ENCODE peak calls at places on chromosomes 12 and 14, in five cellular contexts. X is astrocyte, N is bronchial epithelial cell, L is upper lobe of right lung, T is BJ. P is an unnamed sample. For H3K36me3, the result is how much of the 10 kb centered on the place peaks cover.

GRCh38 chr12:107843351-107844311 is 69.1 kb downstream of the ASCL4 start:
- DNase-seq in N (no peak), T (no peak), X (peak), L (peak), P (no peak)

GRCh38 chr14:67987596-67987995 is 168.0 kb downstream of the RAD51B start:
- DNase-seq in N (peak), X (peak), T (peak), L (no peak), P (peak)

GRCh38 chr12:118980407-118981014 is 830 bp upstream of the SRRM4 start:
- DNase-seq in X (no peak), L (no peak), N (no peak), T (no peak), P (no peak)

GRCh38 chr12:33710548-33710947 is 270.9 kb upstream of the SYT10 start:
- DNase-seq in N (no peak), X (no peak), T (no peak), L (no peak), P (no peak)

GRCh38 chr12:124730455-124730932 is 133.2 kb downstream of the SCARB1 start:
- DNase-seq in X (peak), N (peak), L (no peak), T (no peak), P (no peak)

GRCh38 chr12:108907861-108908302 is 28.0 kb downstream of the DAO start:
- DNase-seq in L (no peak), N (peak), X (peak), T (no peak), P (peak)

GRCh38 chr12:50517456-50518048 is 12.8 kb downstream of the DIP2B start:
- DNase-seq in N (peak), L (no peak), T (no peak), X (peak), P (peak)

GRCh38 chr12:98341732-98342131 is 173.7 kb upstream of the TMPO start:
- DNase-seq in N (no peak), X (no peak), L (no peak), T (no peak), P (no peak)

GRCh38 chr12:25970916-25971674 is 12.6 kb downstream of the RASSF8 start:
- DNase-seq in X (no peak), L (no peak), T (no peak), N (no peak), P (no peak)

GRCh38 chr12:48580831-48581230 is 11.0 kb upstream of the LALBA start:
- DNase-seq in X (no peak), N (peak), T (no peak), L (no peak), P (no peak)

GRCh38 chr12:59097876-59098275 is 177.6 kb upstream of the LRIG3 start:
- DNase-seq in L (no peak), X (no peak), N (peak), T (no peak), P (no peak)

GRCh38 chr12:68304626-68305025 is 27.5 kb downstream of the MDM1 start:
- DNase-seq in N (peak), T (no peak), X (no peak), L (no peak), P (peak)

GRCh38 chr12:68305278-68305677 is 26.9 kb downstream of the MDM1 start:
- DNase-seq in X (no peak), L (no peak), T (no peak), N (no peak), P (no peak)

GRCh38 chr12:68303850-68304249 is 28.3 kb downstream of the MDM1 start:
- DNase-seq in T (no peak), N (no peak), X (no peak), L (no peak), P (peak)

GRCh38 chr12:68310370-68310769 is 21.8 kb downstream of the MDM1 start:
- DNase-seq in L (no peak), N (peak), T (peak), X (peak), P (peak)

GRCh38 chr12:68306564-68306963 is 25.6 kb downstream of the MDM1 start:
- DNase-seq in X (no peak), N (no peak), L (no peak), T (no peak), P (no peak)
- H3K36me3 ChIP-seq in X (under half), N (under half), L (under half), T (under half), P (under half)

GRCh38 chr14:23356036-23356435 is 3.3 kb upstream of the SLC22A17 start:
- DNase-seq in T (no peak), X (no peak), N (no peak), L (no peak), P (no peak)

GRCh38 chr14:23351681-23352505 is 794 bp downstream of the SLC22A17 start:
- DNase-seq in T (no peak), L (no peak), X (no peak), N (no peak), P (no peak)

GRCh38 chr14:23354990-23355389 is 2.3 kb upstream of the SLC22A17 start:
- DNase-seq in X (no peak), L (no peak), T (no peak), N (no peak), P (no peak)

GRCh38 chr14:23353433-23353780 is 720 bp upstream of the SLC22A17 start:
- DNase-seq in L (no peak), N (no peak), X (no peak), T (no peak), P (no peak)

DNA sequence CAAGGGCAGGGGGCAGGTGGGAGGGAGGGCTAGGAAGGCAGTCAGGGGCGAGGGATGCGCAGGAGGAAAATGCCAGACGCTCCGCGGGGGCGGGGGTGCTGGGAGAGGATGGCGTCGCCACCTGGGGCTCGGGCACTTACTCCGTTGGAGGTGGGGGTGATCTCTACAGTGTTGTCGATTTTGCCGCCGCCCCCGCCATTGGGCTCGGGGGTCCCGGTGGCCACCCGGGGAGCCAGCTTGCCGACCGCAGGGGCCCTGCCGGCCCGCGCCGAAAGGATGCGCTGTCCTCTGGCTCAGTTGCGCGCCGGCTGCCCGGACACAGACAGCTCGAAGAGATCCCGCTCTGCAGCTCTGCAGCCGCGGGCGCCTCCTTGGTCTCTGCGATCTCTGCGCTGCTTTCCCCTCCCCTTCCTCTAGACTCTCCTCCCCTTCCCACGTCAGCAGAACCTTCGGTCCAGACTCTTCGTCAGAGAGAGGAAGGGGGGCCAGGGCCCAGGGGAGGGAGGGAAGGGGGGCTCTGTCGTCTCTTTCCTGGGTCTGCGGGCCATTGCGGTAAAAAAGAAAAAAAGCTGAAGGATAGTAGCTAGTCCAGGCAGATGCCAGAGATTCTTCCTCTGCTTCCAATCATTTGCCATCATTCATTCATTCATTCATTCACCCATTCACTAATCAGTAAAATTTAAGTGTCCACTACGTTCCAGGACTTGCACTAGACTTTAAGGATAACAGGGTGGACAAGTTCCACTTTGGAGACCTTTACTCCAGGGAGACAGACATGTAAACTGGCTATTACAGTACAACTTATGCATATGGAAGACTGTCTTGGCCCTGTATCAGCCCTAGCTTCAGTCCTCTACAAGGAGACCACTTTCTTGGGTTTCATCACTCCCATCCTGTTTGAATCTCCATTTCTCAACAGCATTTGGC is at the start of gene SLC22A17:
- DNase-seq in X (peak), L (peak), N (peak), T (peak), P (peak)
- TF ChIP-seq CTCF in X (no peak), L (no peak), N (peak), T (peak), P (peak)

GRCh38 chr12:120854804-120855203 is 49.4 kb downstream of the SPPL3 start:
- DNase-seq in T (no peak), L (no peak), N (no peak), X (no peak), P (no peak)

GRCh38 chr12:120858306-120859088 is 45.7 kb downstream of the SPPL3 start:
- DNase-seq in L (no peak), N (no peak), X (no peak), T (no peak), P (no peak)

GRCh38 chr12:120853188-120853587 is 51.0 kb downstream of the SPPL3 start:
- DNase-seq in T (no peak), N (peak), X (peak), L (no peak), P (no peak)

GRCh38 chr12:120856980-120857379 is 47.2 kb downstream of the SPPL3 start:
- DNase-seq in X (no peak), N (peak), T (no peak), L (no peak), P (no peak)

DNA sequence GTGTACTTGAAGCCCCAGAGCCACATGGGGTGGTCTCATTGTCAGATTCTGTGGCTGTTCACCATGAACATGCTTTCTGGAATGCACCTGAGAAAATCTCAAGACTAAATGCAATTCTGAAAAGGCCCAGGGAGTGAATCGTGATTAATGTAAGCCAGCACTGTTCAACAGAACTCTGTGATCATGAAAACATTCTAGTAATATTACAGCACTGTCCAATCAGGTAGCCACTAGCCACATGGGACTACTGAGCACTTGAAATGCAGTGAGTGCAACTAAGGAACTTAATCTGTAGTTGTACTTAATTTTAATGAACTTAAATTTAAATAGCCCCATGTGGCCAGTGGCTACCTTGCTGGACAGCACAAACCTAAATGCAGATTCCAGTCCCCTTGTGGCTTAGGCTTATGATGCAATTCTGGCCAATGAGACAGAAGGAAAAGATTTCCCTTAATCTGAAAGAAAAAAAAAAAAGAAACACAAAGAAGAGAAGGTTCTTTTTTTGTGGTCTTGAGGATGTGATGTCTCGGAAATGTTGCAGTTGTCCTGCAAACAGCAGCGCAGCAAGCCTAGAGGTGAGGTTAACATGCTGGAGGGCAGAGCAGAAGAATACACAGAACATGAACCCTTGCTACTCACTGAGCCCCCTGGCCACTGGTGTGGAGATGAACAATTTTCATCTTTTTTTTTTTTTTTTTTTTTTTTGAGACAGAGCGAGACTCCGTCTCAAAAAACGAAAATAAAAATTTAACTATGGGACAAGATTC is 48.2 kb downstream of the SPPL3 start:
- DNase-seq in N (no peak), T (no peak), X (no peak), L (no peak), P (no peak)
- H3K4me3 ChIP-seq in N (no peak), T (no peak), X (no peak), L (no peak), P (no peak)

DNA sequence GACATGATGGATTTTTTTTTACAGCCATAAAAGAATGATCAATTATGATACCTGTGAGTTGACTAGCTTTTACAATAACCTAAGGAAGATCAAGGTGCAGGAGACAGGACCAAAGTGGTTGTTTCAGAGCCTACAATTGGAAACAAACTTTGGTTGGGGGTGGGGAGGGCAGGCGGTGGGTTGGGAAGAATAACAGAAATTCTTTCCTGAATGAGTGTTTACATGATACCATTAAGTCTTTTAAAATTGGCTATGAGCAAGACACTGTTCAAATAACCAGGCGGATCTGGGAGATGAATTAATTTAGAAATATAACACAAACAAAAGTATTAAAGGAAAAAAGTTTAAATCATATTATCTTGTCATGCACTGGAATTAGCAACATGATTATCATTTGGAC is 7.2 kb downstream of the NFYB start:
- DNase-seq in T (no peak), L (no peak), X (peak), N (no peak), P (no peak)
- H3K36me3 ChIP-seq in T (under half), L (under half), X (under half), N (under half), P (under half)

GRCh38 chr12:84877340-84877739 is 35.3 kb downstream of the SLC6A15 start:
- DNase-seq in X (no peak), T (no peak), L (no peak), N (no peak), P (no peak)

GRCh38 chr12:84874125-84874824 is 38.3 kb downstream of the SLC6A15 start:
- DNase-seq in T (no peak), L (no peak), N (peak), X (peak), P (peak)

GRCh38 chr12:84875241-84875640 is 37.4 kb downstream of the SLC6A15 start:
- DNase-seq in N (no peak), L (no peak), T (no peak), X (no peak), P (no peak)

GRCh38 chr12:84874825-84875139 is 37.8 kb downstream of the SLC6A15 start:
- DNase-seq in X (no peak), L (no peak), N (no peak), T (no peak), P (no peak)
- TF ChIP-seq CTCF in X (no peak), L (no peak), N (no peak), T (no peak), P (no peak)

P was measured in brain microvascular endothelial cell.